ENCODE peak calls at places on chromosomes 4 and X, in four cellular contexts. K is H9, F is neuronal stem cell, N is mesenchymal stem cell. R is an unnamed sample.

GRCh38 chr4:96654045-96654444 is 814.2 kb downstream of the PDHA2 start:
- DNase-seq in K (no peak), F (no peak), N (no peak), R (no peak)

GRCh38 chrX:43655151-43655676 is 885 bp upstream of the MAOA start:
- DNase-seq in K (peak), F (no peak), N (peak), R (peak)

GRCh38 chrX:129480889-129481288 is 42.4 kb downstream of the SMARCA1 start:
- DNase-seq in K (no peak), F (no peak), N (no peak), R (no peak)

GRCh38 chrX:83845397-83845796 is 15.5 kb upstream of the CYLC1 start:
- DNase-seq in K (no peak), F (peak), N (peak), R (peak)

GRCh38 chrX:139200793-139201192 is 329.7 kb upstream of the F9 start:
- DNase-seq in K (no peak), F (no peak), N (no peak), R (peak)

GRCh38 chr4:7194251-7195137 is 2.2 kb downstream of the SORCS2 start:
- DNase-seq in K (peak), F (no peak), N (peak), R (no peak)

GRCh38 chr4:60945641-60946040 is 254.5 kb upstream of the ADGRL3 start:
- DNase-seq in K (no peak), F (no peak), N (peak), R (no peak)

GRCh38 chrX:63250253-63250868 is 100.8 kb downstream of the SPIN4 start:
- DNase-seq in K (peak), F (peak), N (peak), R (peak)

GRCh38 chr4:140839396-140839795 is 83.2 kb upstream of the TBC1D9 start:
- DNase-seq in K (no peak), F (no peak), N (peak), R (no peak)

GRCh38 chr4:105306820-105307219 is 160.1 kb downstream of the TET2 start:
- DNase-seq in K (no peak), F (no peak), N (no peak), R (no peak)

GRCh38 chr4:74878323-74878722 is 54.6 kb upstream of the PARM1 start:
- DNase-seq in K (no peak), F (no peak), N (no peak), R (no peak)

GRCh38 chr4:74875451-74875850 is 57.5 kb upstream of the PARM1 start:
- DNase-seq in K (no peak), F (no peak), N (no peak), R (no peak)

GRCh38 chr4:74873545-74874295 is 59.2 kb upstream of the PARM1 start:
- DNase-seq in K (no peak), F (no peak), N (peak), R (no peak)

GRCh38 chr4:74874785-74875367 is 58.0 kb upstream of the PARM1 start:
- DNase-seq in K (peak), F (peak), N (peak), R (peak)
- H3K23ac ChIP-seq in K (no peak), F (no peak), N (no peak), R (no peak)

GRCh38 chr4:172666711-172667368 is 501.8 kb upstream of the GALNT7 start:
- DNase-seq in K (peak), F (no peak), N (peak), R (peak)
- H3K23ac ChIP-seq in K (no peak), F (no peak), N (no peak), R (no peak)

GRCh38 chr4:85302756-85303155 is 172.2 kb upstream of the ARHGAP24 start:
- DNase-seq in K (no peak), F (no peak), N (no peak), R (no peak)
- H3K23ac ChIP-seq in K (no peak), F (no peak), N (no peak), R (no peak)

GRCh38 chr4:169184236-169184635 is 86.5 kb downstream of the SH3RF1 start:
- DNase-seq in K (no peak), F (no peak), N (no peak), R (peak)
- H3K23ac ChIP-seq in K (no peak), F (no peak), N (no peak), R (peak)

DNA sequence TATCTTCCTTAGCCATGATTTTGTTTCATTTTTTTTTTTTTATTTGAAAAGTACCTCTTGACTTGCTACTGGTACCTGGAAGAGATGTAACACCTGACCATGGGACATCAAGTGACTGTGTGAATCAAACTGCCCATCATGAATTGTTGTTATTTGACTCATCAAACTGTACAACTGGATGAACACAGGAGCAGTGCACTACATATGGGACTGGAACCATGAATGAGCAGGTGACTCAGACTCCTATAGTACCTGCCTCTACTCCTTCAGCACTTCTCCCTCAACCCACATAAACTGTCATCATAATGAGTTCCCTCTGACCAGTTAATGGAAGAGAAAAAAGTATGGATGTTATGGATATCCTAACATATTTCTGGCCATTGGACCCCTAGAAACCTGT is 15.9 kb upstream of the UBE2D3 start:
- DNase-seq in K (no peak), F (no peak), N (no peak), R (no peak)
- H3K23ac ChIP-seq in K (no peak), F (no peak), N (no peak), R (no peak)

GRCh38 chr4:73069338-73070071 is at the start of gene COX18:
- DNase-seq in K (peak), F (peak), N (peak), R (peak)
- H3K23ac ChIP-seq in K (no peak), F (peak), N (peak), R (peak)

GRCh38 chr4:186724048-186724860 is 598 bp upstream of the FAT1 start:
- DNase-seq in K (peak), F (peak), N (peak), R (peak)

GRCh38 chr4:186726150-186726439 is 2.4 kb upstream of the FAT1 start:
- DNase-seq in K (no peak), F (no peak), N (no peak), R (no peak)

GRCh38 chr4:186725422-186726149 is 1.9 kb upstream of the FAT1 start:
- DNase-seq in K (peak), F (peak), N (peak), R (peak)

GRCh38 chr4:186723207-186724047 is at the start of gene FAT1:
- DNase-seq in K (peak), F (peak), N (peak), R (peak)

DNA sequence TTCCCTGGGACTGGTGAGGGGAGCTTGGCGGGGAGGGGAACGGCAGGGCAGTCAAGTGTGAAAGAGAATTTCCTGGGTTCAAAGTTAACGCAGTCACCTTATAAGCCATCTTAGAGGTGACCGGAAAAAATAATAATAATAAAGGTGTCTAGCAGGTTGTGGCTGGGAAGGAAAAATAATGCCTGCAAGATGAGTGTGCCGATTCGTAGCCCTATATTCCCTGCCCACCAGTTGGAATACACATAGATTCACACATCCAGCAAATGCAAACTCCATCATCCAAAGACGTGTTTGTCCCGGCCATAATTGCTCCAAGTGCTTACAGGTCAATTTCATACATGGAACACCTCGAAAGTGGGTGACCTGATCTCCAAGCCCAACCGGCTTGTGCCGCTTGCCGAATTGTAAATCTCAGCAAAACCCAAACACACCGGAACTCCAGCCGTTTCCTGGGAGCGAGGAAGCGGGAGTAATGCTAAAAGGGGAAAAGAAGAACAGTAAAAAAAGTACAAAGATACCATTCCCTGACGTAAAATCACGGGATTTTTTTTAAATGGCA is 1.3 kb upstream of the FAT1 start:
- DNase-seq in K (no peak), F (no peak), N (peak), R (peak)
- H3K23ac ChIP-seq in K (no peak), F (peak), N (no peak), R (peak)

DNA sequence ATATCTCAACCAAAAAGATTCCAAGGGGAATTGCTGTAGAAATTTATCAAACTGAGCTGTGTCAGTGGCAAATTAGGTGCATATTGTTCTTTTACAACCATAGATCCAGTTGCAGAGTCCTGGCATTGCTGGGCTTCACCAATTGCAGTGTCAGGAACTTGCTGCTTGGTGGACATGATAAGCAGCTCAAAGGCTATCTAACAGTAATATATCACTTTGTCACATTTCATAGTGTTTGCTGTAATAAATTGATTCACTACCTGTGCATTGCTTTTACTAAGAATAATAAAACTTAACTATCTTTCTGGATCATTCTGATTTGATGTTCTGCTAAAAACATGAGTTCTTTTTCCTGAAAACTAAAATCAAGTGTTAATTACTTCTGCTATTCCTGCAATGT is 30.9 kb upstream of the ACE2 start:
- DNase-seq in K (no peak), F (no peak), N (no peak), R (no peak)
- H3K23ac ChIP-seq in K (no peak), F (no peak), N (no peak), R (no peak)

GRCh38 chr4:184987493-184988031 is 30.7 kb upstream of the HELT start:
- DNase-seq in K (no peak), F (no peak), N (no peak), R (no peak)
- H3K23ac ChIP-seq in K (no peak), F (no peak), N (no peak), R (no peak)

R was measured in IMR-90.